ENCODE peak calls at places on chromosomes 5 and 9, in five cellular contexts. J is NAMALWA, E is hippocampal formation, N is right lobe of liver, X is SK-MEL-5. R is an unnamed sample.

GRCh38 chr5:88669314-88669713 is 213.7 kb downstream of the MEF2C start:
- DNase-seq in J (no peak), X (no peak), N (no peak), E (no peak), R (no peak)

GRCh38 chr9:136769710-136770191 is 5.4 kb upstream of the LCN15 start:
- DNase-seq in X (peak), N (peak), J (peak), E (no peak), R (peak)

GRCh38 chr5:156479864-156480263 is 152.9 kb downstream of the SGCD start:
- DNase-seq in E (no peak), J (peak), X (peak), N (no peak), R (no peak)

GRCh38 chr5:177537389-177538361 is 16.7 kb downstream of the FAM193B start:
- DNase-seq in N (no peak), J (no peak), E (no peak), X (no peak), R (no peak)

GRCh38 chr9:81477669-81478068 is 211.7 kb downstream of the TLE1 start:
- DNase-seq in J (no peak), E (no peak), X (no peak), N (no peak), R (no peak)

GRCh38 chr9:129399301-129399990 is 221.4 kb upstream of the IER5L start:
- DNase-seq in N (peak), E (no peak), J (no peak), X (no peak), R (no peak)

GRCh38 chr9:87910821-87911220 is 6.9 kb upstream of the SPATA31C1 start:
- DNase-seq in N (no peak), E (no peak), J (no peak), X (no peak), R (no peak)

GRCh38 chr5:59759600-59760357 is 133.7 kb downstream of the PDE4D start:
- DNase-seq in J (no peak), N (no peak), E (no peak), X (peak), R (no peak)

GRCh38 chr5:6820851-6821479 is 107.7 kb downstream of the TENT4A start:
- DNase-seq in J (peak), E (no peak), X (peak), N (no peak), R (peak)